ENCODE peak calls at places on chromosomes 3 and 15, in ten cellular contexts. Z is lower leg skin, D is anterior cingulate cortex, G is sigmoid colon, H is iPS DF 6.9, F is DMS153, L is substantia nigra, Y is GM20000, I is adrenal gland, U is GM04504. W is an unnamed sample.

GRCh38 chr3:13550791-13551360 is 2.0 kb downstream of the FBLN2 start:
- DNase-seq in Y (no peak), I (no peak), D (no peak), L (no peak), Z (no peak), G (no peak), U (no peak), F (no peak), H (no peak), W (no peak)

GRCh38 chr15:43872416-43873020 is 45.7 kb downstream of the WDR76 start:
- DNase-seq in F (no peak), I (peak), D (no peak), Y (no peak), Z (no peak), U (peak), G (no peak), H (peak), L (peak), W (peak)

GRCh38 chr15:40190591-40190990 is 29.7 kb downstream of the BUB1B start:
- DNase-seq in F (no peak), D (no peak), I (no peak), G (no peak), U (peak), L (no peak), Z (no peak), H (no peak), Y (no peak), W (no peak)

GRCh38 chr3:42853739-42854302 is 21.9 kb downstream of the CYP8B1 start:
- DNase-seq in L (no peak), U (no peak), F (peak), Y (no peak), H (no peak), I (peak), Z (no peak), G (no peak), D (no peak), W (no peak)

GRCh38 chr15:66269326-66270090 is 16.0 kb upstream of the MEGF11 start:
- DNase-seq in D (peak), I (peak), U (peak), L (no peak), H (no peak), F (no peak), Y (no peak), Z (no peak), G (no peak), W (no peak)

GRCh38 chr15:48373855-48374421 is 42.7 kb downstream of the DUT start:
- DNase-seq in I (peak), H (no peak), G (peak), F (no peak), Z (no peak), D (no peak), Y (no peak), U (peak), L (no peak), W (no peak)

GRCh38 chr3:134363381-134363755 is 10.9 kb downstream of the AMOTL2 start:
- DNase-seq in I (peak), G (peak), U (no peak), H (no peak), Y (no peak), Z (no peak), L (no peak), F (no peak), D (no peak), W (no peak)

GRCh38 chr3:15391007-15391406 is 36.3 kb downstream of the METTL6 start:
- DNase-seq in H (no peak), Y (no peak), U (no peak), G (no peak), I (no peak), F (no peak), L (no peak), D (no peak), Z (peak), W (no peak)

W was measured in NCI-H1694.